ENCODE peak calls at places on chromosomes 6 and 20, in six cellular contexts. Z, O, G, N, C and E are unnamed samples.

GRCh38 chr20:60512436-60512835 is 554.2 kb downstream of the CDH26 start:
- DNase-seq in Z (peak), G (no peak), O (no peak), N (peak), C (no peak), E (no peak)

GRCh38 chr6:13947611-13948178 is 22.9 kb downstream of the RNF182 start:
- DNase-seq in O (no peak), Z (no peak), G (no peak), C (no peak), N (no peak), E (no peak)

GRCh38 chr6:43666181-43666920 is 21.2 kb downstream of the MRPS18A start:
- DNase-seq in C (no peak), O (no peak), N (no peak), G (no peak), Z (no peak), E (no peak)

GRCh38 chr6:144143878-144144277 is 6.4 kb upstream of the STX11 start:
- DNase-seq in C (no peak), N (no peak), Z (no peak), G (no peak), O (no peak), E (no peak)

GRCh38 chr20:23225407-23226060 is 125.1 kb upstream of the NXT1 start:
- DNase-seq in C (no peak), Z (peak), N (no peak), O (no peak), G (no peak), E (no peak)

GRCh38 chr6:124858564-124858963 is 103.7 kb upstream of the RNF217 start:
- DNase-seq in Z (no peak), G (no peak), O (no peak), N (no peak), C (no peak), E (no peak)

GRCh38 chr20:38060536-38060935 is 27.0 kb downstream of the RPRD1B start:
- DNase-seq in O (no peak), G (no peak), N (no peak), C (no peak), Z (no peak), E (no peak)

GRCh38 chr20:45306431-45306982 is at the start of gene RBPJL:
- DNase-seq in N (no peak), G (no peak), Z (no peak), O (no peak), C (peak), E (no peak)

GRCh38 chr6:2630891-2631458 is 119.7 kb downstream of the MYLK4 start:
- DNase-seq in O (no peak), Z (peak), N (no peak), C (no peak), G (no peak), E (no peak)

GRCh38 chr20:61804896-61805295 is 260.8 kb downstream of the TAF4 start:
- DNase-seq in C (no peak), O (no peak), Z (no peak), G (no peak), N (no peak), E (no peak)

GRCh38 chr20:59258103-59258705 is 42.2 kb upstream of the EDN3 start:
- DNase-seq in C (peak), N (no peak), O (no peak), Z (no peak), G (no peak), E (no peak)

GRCh38 chr6:46323966-46324622 is 153.3 kb upstream of the ENPP5 start:
- DNase-seq in N (no peak), O (no peak), Z (no peak), G (no peak), C (no peak), E (no peak)

GRCh38 chr6:158398252-158399024 is 86.2 kb downstream of the TULP4 start:
- DNase-seq in G (no peak), O (no peak), Z (no peak), N (no peak), C (no peak), E (no peak)

GRCh38 chr6:63597142-63598000 is 25.1 kb downstream of the LOC128125822 start:
- DNase-seq in N (no peak), G (no peak), O (no peak), Z (no peak), C (no peak), E (no peak)

GRCh38 chr20:56003966-56004365 is 1.4 kb downstream of the CBLN4 start:
- DNase-seq in O (peak), N (no peak), C (no peak), Z (no peak), G (no peak), E (no peak)

GRCh38 chr20:34449674-34450592 is 66.3 kb upstream of the DYNLRB1 start:
- DNase-seq in N (no peak), G (no peak), Z (no peak), O (no peak), C (no peak), E (no peak)

GRCh38 chr6:108454356-108454755 is 106.4 kb upstream of the FOXO3 start:
- DNase-seq in O (no peak), Z (no peak), C (no peak), N (no peak), G (no peak), E (no peak)

GRCh38 chr6:24122139-24122538 is 3.9 kb upstream of the NRSN1 start:
- DNase-seq in Z (no peak), C (no peak), O (no peak), G (no peak), N (no peak), E (no peak)